ENCODE peak calls at places on chromosomes 3 and 15, in four cellular contexts. D is cardiac fibroblast, B is endothelial cell, A is nephron progenitor cell. S is an unnamed sample.

GRCh38 chr15:65006876-65007275 is 17.2 kb upstream of the SPG21 start:
- DNase-seq in B (no peak), A (peak; percentile 28), D (no peak), S (no peak)

GRCh38 chr15:73809728-73810501 is 56.8 kb upstream of the INSYN1 start:
- DNase-seq in A (no peak), D (no peak), B (no peak), S (no peak)

GRCh38 chr3:129276385-129276784 is 2.3 kb upstream of the HMCES start:
- DNase-seq in D (no peak), B (no peak), A (no peak), S (no peak)

GRCh38 chr15:62568004-62568403 is 402.9 kb upstream of the C2CD4B start:
- DNase-seq in B (no peak), D (no peak), A (no peak), S (no peak)

GRCh38 chr3:184359610-184360009 is 1.8 kb downstream of the CLCN2 start:
- DNase-seq in B (no peak), D (no peak), A (no peak), S (no peak)

GRCh38 chr3:188021502-188022040 is 132.4 kb upstream of the LPP start:
- DNase-seq in D (peak; percentile 78), B (no peak), A (no peak), S (peak; percentile 50)

GRCh38 chr3:187997490-187997889 is 156.5 kb upstream of the LPP start:
- DNase-seq in D (peak; percentile 26), A (no peak), B (no peak), S (no peak)

GRCh38 chr15:85795669-85796305 is 1.1 kb upstream of the KLHL25 start:
- DNase-seq in D (no peak), A (no peak), B (no peak), S (no peak)

GRCh38 chr3:110821586-110821985 is 250.0 kb upstream of the NECTIN3 start:
- DNase-seq in A (no peak), D (peak; percentile 37), B (no peak), S (no peak)

GRCh38 chr15:24078310-24079029 is 391.4 kb upstream of the NDN start:
- DNase-seq in B (no peak), A (no peak), D (no peak), S (no peak)

GRCh38 chr15:26050979-26051378 is 187.9 kb upstream of the ATP10A start:
- DNase-seq in B (no peak), A (no peak), D (no peak), S (no peak)

GRCh38 chr15:41893422-41894250 is at the start of gene SPTBN5:
- DNase-seq in B (no peak), A (no peak), D (no peak), S (no peak)

GRCh38 chr15:48939686-48940085 is 24.0 kb downstream of the SHC4 start:
- DNase-seq in A (no peak), D (peak; percentile 98), B (no peak), S (no peak)

GRCh38 chr3:50418845-50419244 is 59.5 kb upstream of the TMEM115 start:
- DNase-seq in A (no peak), B (no peak), D (peak; percentile 2), S (no peak)

GRCh38 chr3:52931328-52931727 is 34.0 kb upstream of the STIMATE start:
- DNase-seq in D (no peak), A (no peak), B (no peak), S (no peak)

GRCh38 chr15:31211353-31211752 is 109.8 kb upstream of the TRPM1 start:
- DNase-seq in B (no peak), D (no peak), A (no peak), S (no peak)

GRCh38 chr3:49006591-49007067 is 562 bp upstream of the WDR6 start:
- DNase-seq in A (no peak), D (peak; percentile 53), B (no peak), S (no peak)

GRCh38 chr3:144556392-144556791 is 584.8 kb downstream of the DIPK2A start:
- DNase-seq in B (no peak), A (no peak), D (peak; percentile 18), S (no peak)

GRCh38 chr15:77672110-77672509 is 39.4 kb upstream of the LINGO1 start:
- DNase-seq in B (no peak), A (no peak), D (no peak), S (no peak)

GRCh38 chr3:150367771-150368170 is 40.3 kb upstream of the TSC22D2 start:
- DNase-seq in D (peak; percentile 40), B (no peak), A (no peak), S (no peak)

GRCh38 chr15:45612790-45613415 is 21.9 kb upstream of the SQOR start:
- DNase-seq in A (no peak), D (peak; percentile 60), B (no peak), S (no peak)

GRCh38 chr15:60520041-60520824 is 41.3 kb upstream of the ICE2 start:
- DNase-seq in A (no peak), B (no peak), D (peak; percentile 40), S (no peak)

GRCh38 chr15:59437473-59437776 is 561 bp upstream of the FAM81A start:
- DNase-seq in A (no peak), D (no peak), B (no peak), S (no peak)

GRCh38 chr3:72161870-72162617 is 377.1 kb upstream of the PROK2 start:
- DNase-seq in D (peak; percentile 73), B (no peak), A (peak; percentile 33), S (no peak)

GRCh38 chr15:56736308-56736707 is 3.0 kb upstream of the ZNF280D start:
- DNase-seq in D (peak; percentile 90), B (no peak), A (no peak), S (no peak)

GRCh38 chr3:40102182-40102581 is 207.3 kb upstream of the EIF1B start:
- DNase-seq in B (no peak), D (no peak), A (no peak), S (no peak)

GRCh38 chr3:110686691-110687090 is 384.9 kb upstream of the NECTIN3 start:
- DNase-seq in A (no peak), D (peak; percentile 15), B (no peak), S (no peak)

GRCh38 chr3:133301194-133301593 is 98.7 kb upstream of the BFSP2 start:
- DNase-seq in A (no peak), D (peak; percentile 92), B (no peak), S (no peak)

GRCh38 chr3:100073049-100073422 is 41.3 kb downstream of the FILIP1L start:
- DNase-seq in A (no peak), D (no peak), B (no peak), S (no peak)

GRCh38 chr3:100073555-100074307 is 40.6 kb downstream of the FILIP1L start:
- DNase-seq in D (peak; percentile 72), A (peak; percentile 30), B (peak; percentile 61), S (no peak)

GRCh38 chr3:100076544-100077529 is 37.5 kb downstream of the FILIP1L start:
- DNase-seq in A (no peak), B (no peak), D (no peak), S (peak; percentile 53)

GRCh38 chr3:100075163-100075562 is 39.1 kb downstream of the FILIP1L start:
- DNase-seq in A (no peak), D (no peak), B (no peak), S (no peak)

DNA sequence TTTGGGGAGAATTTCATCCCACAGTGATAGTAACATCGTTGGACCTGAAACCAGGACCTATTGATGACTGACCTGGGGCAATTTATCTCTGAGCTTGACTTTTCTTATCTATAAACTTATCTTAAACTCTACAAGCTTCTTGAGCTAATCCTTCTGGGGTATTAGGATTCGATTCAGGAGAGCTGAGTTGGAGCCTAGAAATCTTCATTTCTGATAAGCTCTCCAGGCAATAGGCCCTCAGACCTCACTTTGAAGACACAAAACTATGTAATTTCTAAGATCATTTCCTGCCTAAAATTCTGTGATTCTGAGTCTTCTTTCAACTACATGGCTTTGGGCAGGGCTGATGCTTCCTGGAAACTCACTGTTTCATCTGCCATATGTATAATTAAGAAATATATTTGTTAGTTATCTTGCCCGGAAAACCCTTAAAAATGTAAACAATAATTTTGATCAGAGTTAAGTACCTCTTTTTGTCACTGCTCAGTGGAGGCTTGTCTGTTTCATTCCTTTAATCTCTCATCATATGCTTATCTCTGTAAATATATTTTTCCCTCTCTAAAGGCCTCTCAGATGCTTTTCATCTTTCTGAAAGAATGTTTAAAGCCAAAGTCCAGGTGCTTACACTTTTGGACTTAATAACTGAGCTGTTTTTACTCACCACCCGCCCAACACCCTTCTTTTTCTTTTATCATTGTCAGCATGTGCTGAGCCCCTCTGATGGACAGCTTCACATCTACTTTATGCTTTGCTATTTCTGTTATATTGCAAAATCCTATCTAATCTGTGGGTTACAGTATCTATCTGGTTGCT is 38.4 kb downstream of the FILIP1L start:
- DNase-seq in D (no peak), B (no peak), A (no peak), S (peak; percentile 81)
- TF ChIP-seq CTCF in D (no peak), B (no peak), A (no peak), S (no peak)

GRCh38 chr3:167991213-167991612 is 104.5 kb downstream of the GOLIM4 start:
- DNase-seq in B (no peak), D (no peak), A (no peak), S (no peak)

GRCh38 chr3:167992384-167992783 is 103.3 kb downstream of the GOLIM4 start:
- DNase-seq in A (no peak), B (no peak), D (no peak), S (peak; percentile 3)

GRCh38 chr3:167989066-167989465 is 106.7 kb downstream of the GOLIM4 start:
- DNase-seq in A (no peak), D (no peak), B (no peak), S (no peak)

DNA sequence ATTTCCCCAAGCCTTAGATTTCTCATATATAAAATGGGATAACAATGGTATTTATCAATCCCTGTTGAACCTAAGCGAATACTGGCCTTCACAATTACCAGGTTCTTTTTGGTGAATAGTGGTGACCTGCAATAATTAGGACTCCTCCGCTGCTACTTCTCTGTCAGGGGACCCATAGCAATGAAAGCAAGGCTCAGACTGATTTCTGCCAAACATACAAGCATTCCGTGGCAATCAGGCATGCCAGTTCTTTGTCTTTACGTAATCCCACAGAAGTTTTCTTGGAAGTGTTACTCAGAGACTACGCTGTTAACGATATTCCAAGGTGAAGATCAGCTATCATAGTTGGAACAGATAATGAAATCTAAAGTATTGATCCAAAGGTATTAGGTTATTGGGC is 105.7 kb downstream of the GOLIM4 start:
- DNase-seq in A (no peak), B (no peak), D (no peak), S (no peak)
- TF ChIP-seq CTCF in A (no peak), B (no peak), D (no peak), S (no peak)

GRCh38 chr15:75640483-75641175 is 605 bp upstream of the IMP3 start:
- DNase-seq in D (peak; percentile 53), B (no peak), A (no peak), S (peak; percentile 49)
- TF ChIP-seq CTCF in D (peak; percentile 20), B (no peak), A (no peak), S (no peak)

GRCh38 chr15:72344602-72345001 is 24.6 kb upstream of the CELF6 start:
- DNase-seq in B (no peak), A (no peak), D (no peak), S (no peak)

GRCh38 chr15:72341361-72341760 is 21.4 kb upstream of the CELF6 start:
- DNase-seq in B (peak; percentile 70), D (peak; percentile 14), A (peak; percentile 64), S (peak; percentile 55)

GRCh38 chr15:72339777-72340177 is 19.8 kb upstream of the CELF6 start:
- DNase-seq in A (no peak), D (peak; percentile 96), B (no peak), S (no peak)

GRCh38 chr15:72340366-72340765 is 20.4 kb upstream of the CELF6 start:
- DNase-seq in B (no peak), A (no peak), D (peak; percentile 58), S (no peak)

DNA sequence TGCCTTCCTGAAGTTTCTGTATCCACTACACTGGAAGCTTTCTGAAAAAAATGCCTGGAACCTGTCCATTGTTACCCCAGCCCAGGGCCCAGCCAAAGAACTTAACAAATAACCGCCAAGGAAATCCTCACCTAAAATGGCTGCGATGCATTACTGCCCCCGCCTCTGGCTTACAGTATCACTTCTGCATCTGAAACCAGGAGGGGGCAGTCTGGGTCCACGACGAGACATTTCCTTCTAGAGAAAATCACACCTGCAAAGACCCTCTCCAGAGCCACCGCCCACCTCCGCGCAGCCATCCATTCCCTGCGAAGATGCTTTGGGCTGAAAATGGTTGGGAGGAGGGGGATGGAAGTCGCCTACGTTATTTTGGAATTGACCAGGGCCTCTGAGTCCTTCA is 22.4 kb upstream of the CELF6 start:
- DNase-seq in A (peak; percentile 32), D (peak; percentile 41), B (peak; percentile 74), S (peak; percentile 46)
- TF ChIP-seq CTCF in A (no peak), D (peak; percentile 43), B (no peak), S (no peak)

S was measured in Caco-2.